ENCODE peak calls at places on chromosome 14, in seven cellular contexts. E is C1 segment of cervical spinal cord; T is thoracic aorta; O is activated T-helper 1 cell treated with anti-CD3 and anti-CD28 coated beads, Interleukin-12 subunit alpha, Interleukin-12 subunit beta, Interleukin-2, Interleukin-4 antibody, amounts not matched to agents 30 ng/mL and 10 ng/mL and 1 ng/mL, durations not matched to agents 14 hours and 24 hours and 36 hours; S is stimulated activated CD4-positive, alpha-beta T cell treated with anti-CD3 and anti-CD28 coated beads, Interleukin-15, amount 100 ng/mL, for 24 hours; I is endothelial cell; Q is ACHN. K is an unnamed sample.
A peak's percentile ranks its signal among the peaks of the same experiment; 100 is the strongest.

GRCh38 chr14:24900281-24900868 is 149.6 kb downstream of the STXBP6 start:
- DNase-seq in E (no peak), T (no peak), O (no peak), S (no peak), I (no peak), Q (no peak), K (no peak)

GRCh38 chr14:29953501-29953900 is 25.9 kb upstream of the PRKD1 start:
- DNase-seq in E (no peak), T (no peak), O (no peak), S (no peak), I (no peak), Q (no peak), K (no peak)

GRCh38 chr14:76293923-76294322 is 82.0 kb upstream of the ESRRB start:
- DNase-seq in E (no peak), T (no peak), O (no peak), S (no peak), I (no peak), Q (no peak), K (no peak)

GRCh38 chr14:96861568-96862310 is 64.6 kb downstream of the VRK1 start:
- DNase-seq in E (no peak), T (no peak), O (no peak), S (no peak), I (peak; percentile 35), Q (no peak), K (no peak)

GRCh38 chr14:101876539-101876938 is 87.8 kb upstream of the DYNC1H1 start:
- DNase-seq in E (no peak), T (peak; percentile 22), O (peak; percentile 46), S (peak; percentile 79), I (no peak), Q (no peak), K (peak; percentile 44)

GRCh38 chr14:34301107-34301734 is 160.8 kb downstream of the SPTSSA start:
- DNase-seq in E (no peak), T (no peak), O (no peak), S (no peak), I (peak; percentile 46), Q (peak; percentile 50), K (no peak)

GRCh38 chr14:99628832-99629618 is 15.9 kb upstream of the HHIPL1 start:
- DNase-seq in E (peak; percentile 46), T (no peak), O (peak; percentile 43), S (peak; percentile 78), I (peak; percentile 82), Q (peak; percentile 61), K (peak; percentile 41)

GRCh38 chr14:98176910-98177309 is 1095.1 kb downstream of the BCL11B start:
- DNase-seq in E (no peak), T (no peak), O (no peak), S (no peak), I (no peak), Q (no peak), K (no peak)

GRCh38 chr14:36820111-36820709 is 158.6 kb downstream of the PAX9 start:
- DNase-seq in E (no peak), T (no peak), O (no peak), S (no peak), I (no peak), Q (no peak), K (no peak)